ENCODE peak calls at places on chromosomes 7 and 10, in eight cellular contexts. R, W, U, B, C, D, S and I are unnamed samples.

GRCh38 chr10:118865998-118866778 is 111.4 kb upstream of the CACUL1 start:
- DNase-seq in C (no peak), W (no peak), R (no peak), U (peak), B (no peak), S (no peak), D (no peak), I (peak)

GRCh38 chr7:31028417-31028988 is 23.6 kb upstream of the ADCYAP1R1 start:
- DNase-seq in W (no peak), B (no peak), D (no peak), U (peak), R (no peak), S (no peak), C (no peak), I (no peak)

GRCh38 chr7:28755255-28755654 is 202.9 kb downstream of the TRIL start:
- DNase-seq in W (peak), U (no peak), D (no peak), C (no peak), S (no peak), B (peak), R (no peak), I (no peak)

GRCh38 chr7:28986723-28987122 is 28.6 kb upstream of the TRIL start:
- DNase-seq in D (no peak), W (no peak), U (no peak), S (no peak), B (peak), R (no peak), C (no peak), I (peak)

GRCh38 chr7:150357277-150357676 is 11.3 kb upstream of the REPIN1 start:
- DNase-seq in R (peak), W (no peak), B (no peak), C (no peak), U (no peak), S (no peak), D (peak), I (no peak)

GRCh38 chr7:104971290-104972071 is 42.5 kb upstream of the KMT2E start:
- DNase-seq in B (peak), D (no peak), W (peak), S (no peak), U (no peak), C (no peak), R (no peak), I (peak)

GRCh38 chr7:20329389-20330175 is 1.1 kb upstream of the ITGB8 start:
- DNase-seq in U (peak), B (peak), S (no peak), D (peak), W (peak), C (peak), R (peak), I (peak)

GRCh38 chr7:1460757-1461639 is 1.7 kb upstream of the MICALL2 start:
- DNase-seq in R (peak), D (no peak), C (no peak), W (peak), U (no peak), S (no peak), B (peak), I (peak)

GRCh38 chr10:119189811-119190282 is 11.2 kb upstream of the PRDX3 start:
- DNase-seq in B (no peak), W (no peak), U (no peak), C (no peak), R (no peak), S (no peak), D (peak), I (no peak)

GRCh38 chr10:88759366-88760101 is at the start of gene LIPN:
- DNase-seq in W (no peak), R (no peak), S (peak), U (no peak), C (no peak), B (no peak), D (no peak), I (no peak)

GRCh38 chr7:20062932-20063331 is 154.3 kb downstream of the MACC1 start:
- DNase-seq in D (no peak), C (no peak), U (no peak), W (no peak), S (no peak), R (no peak), B (no peak), I (no peak)

GRCh38 chr7:80078159-80078731 is 56.4 kb upstream of the GNAI1 start:
- DNase-seq in R (no peak), W (peak), B (peak), U (no peak), C (no peak), S (no peak), D (peak), I (no peak)

GRCh38 chr10:18473424-18474110 is 177.8 kb downstream of the NSUN6 start:
- DNase-seq in C (no peak), S (no peak), D (no peak), W (no peak), B (no peak), R (no peak), U (no peak), I (peak)

GRCh38 chr7:27491534-27491933 is 171.1 kb downstream of the HIBADH start:
- DNase-seq in C (no peak), W (no peak), U (no peak), S (no peak), R (no peak), B (no peak), D (no peak), I (no peak)

GRCh38 chr7:153099235-153099634 is 339.7 kb downstream of the ACTR3B start:
- DNase-seq in U (no peak), C (no peak), S (no peak), R (no peak), W (no peak), B (no peak), D (no peak), I (no peak)

GRCh38 chr7:65832281-65832680 is 40.6 kb upstream of the VKORC1L1 start:
- DNase-seq in U (no peak), B (peak), D (no peak), C (no peak), W (peak), R (peak), S (no peak), I (peak)

GRCh38 chr10:119667562-119668328 is 16.6 kb downstream of the BAG3 start:
- DNase-seq in R (peak), S (no peak), C (peak), W (peak), D (no peak), B (peak), U (peak), I (peak)

GRCh38 chr7:72538856-72539255 is 126.7 kb upstream of the CALN1 start:
- DNase-seq in B (no peak), S (no peak), D (no peak), C (peak), R (no peak), W (no peak), U (peak), I (no peak)

GRCh38 chr7:70477051-70478010 is 654.6 kb upstream of the GALNT17 start:
- DNase-seq in U (no peak), D (no peak), R (no peak), W (no peak), B (peak), C (no peak), S (no peak), I (peak)

GRCh38 chr10:58436071-58436470 is 50.9 kb downstream of the TFAM start:
- DNase-seq in R (no peak), D (peak), S (peak), B (no peak), W (peak), C (peak), U (no peak), I (no peak)

GRCh38 chr7:78095549-78095948 is 297.0 kb downstream of the PHTF2 start:
- DNase-seq in S (no peak), C (no peak), B (peak), D (no peak), U (no peak), W (no peak), R (no peak), I (no peak)
- TF ChIP-seq EZH2phosphoT487 in S (no peak), C (no peak), B (no peak), D (no peak), U (no peak), W (no peak), R (no peak), I (no peak)

DNA sequence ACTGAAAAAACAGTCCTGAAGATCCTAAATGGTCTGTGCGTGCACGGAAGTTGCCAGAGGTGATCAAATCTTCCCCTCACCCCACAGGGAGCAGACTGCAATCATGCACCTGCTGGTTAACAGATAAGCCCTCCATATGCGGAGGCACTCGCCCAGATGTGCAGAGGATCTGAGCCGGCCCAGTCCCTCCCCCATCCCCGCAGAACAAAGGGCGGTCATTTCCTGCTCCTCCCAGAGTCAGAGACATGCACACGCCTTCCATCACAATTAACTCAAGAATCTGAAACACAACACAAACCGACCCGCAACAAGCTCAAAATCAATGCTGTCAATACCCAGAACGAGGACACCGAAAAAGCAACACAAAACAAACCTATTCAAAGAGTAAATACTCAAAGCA is 24.2 kb downstream of the CRTAC1 start:
- DNase-seq in U (peak), D (no peak), C (no peak), B (no peak), S (no peak), R (peak), W (no peak), I (peak)
- TF ChIP-seq EZH2phosphoT487 in U (no peak), D (no peak), C (no peak), B (no peak), S (no peak), R (no peak), W (no peak), I (no peak)

DNA sequence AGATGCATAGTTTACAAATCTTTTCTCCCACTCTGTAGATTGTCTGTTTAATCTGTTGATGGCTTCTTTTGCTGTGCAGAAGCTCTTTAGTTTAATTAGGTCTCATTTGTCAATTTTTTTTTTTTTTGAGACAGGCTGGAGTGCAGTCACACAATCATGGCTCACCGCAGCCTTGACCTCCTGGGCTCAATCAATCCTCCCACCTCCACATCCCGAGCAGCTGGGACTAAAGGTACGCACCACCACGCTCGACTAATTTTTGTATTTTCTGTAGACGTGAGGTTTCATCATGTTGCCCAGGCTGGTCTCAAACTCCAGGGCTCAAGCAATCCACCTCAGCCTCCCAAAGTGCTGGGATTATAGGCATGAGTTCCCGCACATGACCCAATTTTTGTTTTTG is 1655.8 kb downstream of the REEP3 start:
- DNase-seq in S (no peak), W (no peak), B (no peak), D (no peak), R (no peak), U (no peak), C (no peak), I (no peak)
- TF ChIP-seq EZH2phosphoT487 in S (no peak), W (no peak), B (no peak), D (no peak), R (no peak), U (no peak), C (no peak), I (no peak)

DNA sequence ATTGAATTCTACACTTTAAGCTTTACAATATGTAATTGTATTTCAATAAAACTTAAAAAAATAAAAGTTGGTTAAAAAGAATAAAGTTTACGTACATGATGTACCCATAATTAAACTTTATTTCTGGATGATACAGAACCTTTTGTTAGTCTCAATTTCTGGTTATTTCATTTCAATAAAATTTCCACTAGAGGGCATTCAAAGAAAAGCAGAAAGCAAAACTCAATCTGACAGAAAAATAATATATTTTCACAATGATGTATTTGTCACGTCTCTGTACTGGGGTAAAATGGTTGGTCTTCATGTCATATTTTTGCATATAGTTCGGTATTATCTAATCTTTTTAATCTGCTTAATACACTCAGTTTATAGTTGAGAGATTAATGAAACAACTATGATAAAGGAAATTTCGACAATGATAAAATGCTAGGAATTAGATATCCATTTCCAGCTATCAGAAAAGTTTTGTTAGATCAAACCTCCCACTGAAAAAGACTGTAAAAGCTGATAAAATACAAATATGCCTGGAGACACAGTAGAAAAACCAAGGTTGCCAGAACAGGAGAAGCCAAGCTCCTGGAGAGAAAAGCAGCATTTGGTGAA is 27.4 kb downstream of the ASZ1 start:
- DNase-seq in C (no peak), U (no peak), B (peak), D (peak), R (no peak), S (no peak), W (peak), I (no peak)
- TF ChIP-seq EZH2phosphoT487 in C (no peak), U (no peak), B (no peak), D (no peak), R (no peak), S (no peak), W (no peak), I (no peak)

GRCh38 chr7:5649658-5650057 is 131.8 kb downstream of the RNF216 start:
- DNase-seq in D (no peak), B (no peak), U (peak), W (no peak), S (no peak), C (no peak), R (no peak), I (no peak)

GRCh38 chr7:5646846-5647245 is 134.6 kb downstream of the RNF216 start:
- DNase-seq in D (no peak), W (no peak), S (no peak), U (no peak), B (peak), C (no peak), R (no peak), I (no peak)

GRCh38 chr7:5652118-5652517 is 129.3 kb downstream of the RNF216 start:
- DNase-seq in R (no peak), U (no peak), S (no peak), C (no peak), D (no peak), B (no peak), W (no peak), I (no peak)

GRCh38 chr7:5643280-5643679 is 138.2 kb downstream of the RNF216 start:
- DNase-seq in U (no peak), W (peak), B (no peak), S (no peak), D (peak), C (no peak), R (no peak), I (no peak)

GRCh38 chr7:5647816-5648215 is 133.6 kb downstream of the RNF216 start:
- DNase-seq in S (no peak), R (no peak), B (no peak), C (no peak), D (no peak), U (no peak), W (no peak), I (no peak)
- TF ChIP-seq EZH2phosphoT487 in S (no peak), R (no peak), B (no peak), C (no peak), D (no peak), U (no peak), W (no peak), I (no peak)